ENCODE peak calls at places on chromosome 11, in eight cellular contexts. K, Q, C, W, X, L, V and U are unnamed samples.

GRCh38 chr11:107711861-107712260 is at the start of gene SLN:
- DNase-seq in K (no peak), Q (no peak), C (no peak), W (no peak), X (no peak), L (no peak), V (no peak), U (no peak)

GRCh38 chr11:64084146-64084961 is 48.6 kb downstream of the FLRT1 start:
- DNase-seq in K (no peak), Q (no peak), C (no peak), W (no peak), X (no peak), L (no peak), V (no peak), U (no peak)

GRCh38 chr11:70334351-70334995 is 63.9 kb upstream of the CTTN start:
- DNase-seq in K (no peak), Q (no peak), C (no peak), W (no peak), X (no peak), L (no peak), V (no peak), U (no peak)

GRCh38 chr11:105673089-105673488 is 63.2 kb downstream of the GRIA4 start:
- DNase-seq in K (peak), Q (no peak), C (peak), W (no peak), X (peak), L (peak), V (no peak), U (peak)

GRCh38 chr11:77111277-77111676 is 8.6 kb downstream of the OMP start:
- DNase-seq in K (no peak), Q (no peak), C (no peak), W (no peak), X (no peak), L (no peak), V (no peak), U (no peak)

GRCh38 chr11:134142536-134142935 is 73.7 kb downstream of the JAM3 start:
- DNase-seq in K (no peak), Q (no peak), C (no peak), W (no peak), X (no peak), L (no peak), V (no peak), U (no peak)

GRCh38 chr11:43987384-43988039 is 45.1 kb downstream of the C11orf96 start:
- DNase-seq in K (no peak), Q (peak), C (no peak), W (peak), X (peak), L (peak), V (peak), U (no peak)

GRCh38 chr11:124900464-124900863 is 2.8 kb upstream of the ROBO4 start:
- DNase-seq in K (peak), Q (no peak), C (no peak), W (no peak), X (no peak), L (no peak), V (no peak), U (no peak)

GRCh38 chr11:61537326-61537725 is 28.8 kb downstream of the LRRC10B start:
- DNase-seq in K (no peak), Q (no peak), C (no peak), W (no peak), X (no peak), L (no peak), V (no peak), U (no peak)

GRCh38 chr11:838441-839279 is 3.7 kb downstream of the POLR2L start:
- DNase-seq in K (no peak), Q (no peak), C (peak), W (no peak), X (no peak), L (no peak), V (no peak), U (peak)

GRCh38 chr11:63595296-63595695 is 18.9 kb downstream of the PLAAT3 start:
- DNase-seq in K (no peak), Q (no peak), C (no peak), W (no peak), X (no peak), L (no peak), V (no peak), U (no peak)

GRCh38 chr11:10916674-10917073 is 58.8 kb upstream of the ZBED5 start:
- DNase-seq in K (no peak), Q (no peak), C (no peak), W (no peak), X (no peak), L (no peak), V (no peak), U (no peak)

GRCh38 chr11:103903621-103904323 is 132.7 kb upstream of the DDI1 start:
- DNase-seq in K (no peak), Q (no peak), C (no peak), W (no peak), X (no peak), L (no peak), V (no peak), U (no peak)

GRCh38 chr11:98307827-98308491 is 712.8 kb upstream of the CNTN5 start:
- DNase-seq in K (no peak), Q (no peak), C (no peak), W (no peak), X (no peak), L (no peak), V (no peak), U (no peak)

GRCh38 chr11:117882539-117882938 is 6.1 kb upstream of the FXYD6 start:
- DNase-seq in K (no peak), Q (peak), C (no peak), W (no peak), X (no peak), L (no peak), V (no peak), U (no peak)

GRCh38 chr11:70127653-70128434 is 49.7 kb downstream of the ANO1 start:
- DNase-seq in K (peak), Q (no peak), C (no peak), W (no peak), X (no peak), L (no peak), V (no peak), U (no peak)

GRCh38 chr11:62217191-62217748 is 8.8 kb downstream of the SCGB2A1 start:
- DNase-seq in K (peak), Q (no peak), C (no peak), W (no peak), X (peak), L (no peak), V (no peak), U (no peak)

GRCh38 chr11:71310184-71310583 is 57.8 kb upstream of the SHANK2 start:
- DNase-seq in K (no peak), Q (no peak), C (no peak), W (no peak), X (no peak), L (no peak), V (no peak), U (no peak)

GRCh38 chr11:78067704-78068103 is 4.0 kb downstream of the THRSP start:
- DNase-seq in K (no peak), Q (no peak), C (no peak), W (no peak), X (no peak), L (no peak), V (no peak), U (no peak)

GRCh38 chr11:115264278-115264677 is 239.9 kb downstream of the CADM1 start:
- DNase-seq in K (no peak), Q (no peak), C (no peak), W (no peak), X (no peak), L (no peak), V (no peak), U (no peak)

GRCh38 chr11:86958259-86958658 is 3.1 kb upstream of the FZD4 start:
- DNase-seq in K (no peak), Q (no peak), C (no peak), W (no peak), X (no peak), L (no peak), V (no peak), U (no peak)

GRCh38 chr11:120212259-120212888 is 1.5 kb downstream of the OAF start:
- DNase-seq in K (no peak), Q (no peak), C (no peak), W (no peak), X (no peak), L (no peak), V (no peak), U (no peak)

GRCh38 chr11:121464352-121464946 is 11.7 kb upstream of the SORL1-AS1 start:
- DNase-seq in K (peak), Q (peak), C (no peak), W (no peak), X (no peak), L (peak), V (peak), U (no peak)

GRCh38 chr11:116513894-116514293 is 258.9 kb downstream of the BUD13 start:
- DNase-seq in K (no peak), Q (no peak), C (peak), W (no peak), X (peak), L (peak), V (peak), U (peak)

GRCh38 chr11:121794671-121795070 is 321.3 kb downstream of the BLID start:
- DNase-seq in K (no peak), Q (no peak), C (no peak), W (no peak), X (no peak), L (no peak), V (no peak), U (no peak)

GRCh38 chr11:114250993-114251796 is 45.0 kb upstream of the NNMT start:
- DNase-seq in K (no peak), Q (peak), C (no peak), W (no peak), X (no peak), L (no peak), V (no peak), U (no peak)

GRCh38 chr11:46198873-46199250 is 77.6 kb upstream of the PHF21A start:
- DNase-seq in K (no peak), Q (no peak), C (no peak), W (no peak), X (no peak), L (no peak), V (no peak), U (no peak)

GRCh38 chr11:17267576-17267975 is 9.0 kb upstream of the NUCB2 start:
- DNase-seq in K (peak), Q (no peak), C (no peak), W (no peak), X (peak), L (no peak), V (no peak), U (no peak)

GRCh38 chr11:11140510-11140909 is 212.5 kb downstream of the CSNK2A3 start:
- DNase-seq in K (no peak), Q (no peak), C (no peak), W (no peak), X (no peak), L (no peak), V (no peak), U (no peak)

GRCh38 chr11:77993902-77994301 is 566 bp downstream of the INTS4 start:
- DNase-seq in K (no peak), Q (no peak), C (no peak), W (no peak), X (no peak), L (peak), V (no peak), U (no peak)

GRCh38 chr11:128365044-128365443 is 222.3 kb downstream of the ETS1 start:
- DNase-seq in K (peak), Q (no peak), C (no peak), W (no peak), X (no peak), L (peak), V (no peak), U (peak)

GRCh38 chr11:94740975-94741707 is 27.0 kb upstream of the AMOTL1 start:
- DNase-seq in K (peak), Q (no peak), C (peak), W (peak), X (peak), L (peak), V (peak), U (peak)

GRCh38 chr11:65391007-65391406 is 4.6 kb downstream of the FRMD8 start:
- DNase-seq in K (no peak), Q (no peak), C (peak), W (no peak), X (no peak), L (no peak), V (peak), U (peak)
- TF ChIP-seq CTCF in K (no peak), Q (peak), C (no peak), W (no peak), X (no peak), L (no peak), V (peak), U (no peak)

GRCh38 chr11:2893021-2893528 is 7.5 kb upstream of the CDKN1C start:
- DNase-seq in K (no peak), Q (no peak), C (no peak), W (no peak), X (no peak), L (no peak), V (no peak), U (no peak)

GRCh38 chr11:2897048-2897447 is 11.5 kb upstream of the CDKN1C start:
- DNase-seq in K (no peak), Q (no peak), C (no peak), W (no peak), X (no peak), L (no peak), V (no peak), U (no peak)

GRCh38 chr11:2898366-2899079 is 12.9 kb upstream of the CDKN1C start:
- DNase-seq in K (peak), Q (peak), C (no peak), W (peak), X (peak), L (no peak), V (peak), U (no peak)

GRCh38 chr11:2893935-2894334 is 8.4 kb upstream of the CDKN1C start:
- DNase-seq in K (no peak), Q (no peak), C (no peak), W (no peak), X (no peak), L (no peak), V (no peak), U (no peak)

GRCh38 chr11:2896047-2896446 is 10.5 kb upstream of the CDKN1C start:
- DNase-seq in K (no peak), Q (no peak), C (no peak), W (no peak), X (no peak), L (no peak), V (no peak), U (no peak)
- TF ChIP-seq CTCF in K (no peak), Q (no peak), C (no peak), W (no peak), X (no peak), L (no peak), V (no peak), U (no peak)

DNA sequence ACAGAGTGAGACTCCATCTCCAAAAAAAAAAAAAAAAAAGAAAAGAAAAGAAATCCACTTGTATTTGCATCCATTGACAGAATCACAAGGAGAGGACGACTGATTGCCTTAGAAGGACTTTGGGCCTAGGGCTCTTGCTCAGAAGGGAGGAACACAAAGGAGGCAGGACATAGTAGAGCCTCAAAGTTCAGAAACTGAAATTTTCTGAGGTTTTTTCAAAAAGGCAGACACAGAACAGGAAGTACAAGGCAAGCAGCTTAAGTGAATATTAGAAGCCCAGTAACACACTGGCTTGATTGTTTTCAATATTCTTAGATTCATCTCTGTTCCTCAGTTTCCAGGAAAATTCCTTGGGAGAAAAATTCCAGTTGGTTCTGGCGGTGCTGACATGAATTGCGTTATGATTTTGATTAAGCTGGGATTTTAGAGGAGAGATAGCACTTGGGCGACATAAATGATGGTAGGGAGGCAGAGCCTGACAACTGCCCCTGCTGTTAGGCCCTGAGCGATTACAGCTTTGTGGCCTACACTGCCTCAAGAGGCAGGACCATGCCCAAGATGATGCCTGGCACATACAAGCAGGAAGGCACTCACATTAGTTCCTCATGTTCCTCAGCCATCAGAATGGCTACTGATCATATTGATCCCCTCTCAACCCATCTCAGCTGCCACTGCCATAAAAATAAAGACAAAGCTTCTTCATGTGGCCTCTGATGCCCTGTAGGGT is 15.3 kb downstream of the CLPB start:
- DNase-seq in K (no peak), Q (no peak), C (no peak), W (no peak), X (no peak), L (no peak), V (no peak), U (no peak)
- TF ChIP-seq CTCF in K (no peak), Q (no peak), C (no peak), W (no peak), X (no peak), L (no peak), V (no peak), U (no peak)

GRCh38 chr11:36394056-36394455 is 98.0 kb downstream of the PRR5L start:
- DNase-seq in K (no peak), Q (no peak), C (no peak), W (no peak), X (no peak), L (no peak), V (no peak), U (no peak)

GRCh38 chr11:36388086-36388485 is 92.0 kb downstream of the PRR5L start:
- DNase-seq in K (no peak), Q (no peak), C (no peak), W (no peak), X (no peak), L (no peak), V (no peak), U (no peak)

GRCh38 chr11:36389811-36390210 is 93.7 kb downstream of the PRR5L start:
- DNase-seq in K (no peak), Q (no peak), C (no peak), W (no peak), X (no peak), L (no peak), V (no peak), U (no peak)

GRCh38 chr11:36389006-36389405 is 92.9 kb downstream of the PRR5L start:
- DNase-seq in K (no peak), Q (no peak), C (no peak), W (no peak), X (no peak), L (no peak), V (no peak), U (no peak)

DNA sequence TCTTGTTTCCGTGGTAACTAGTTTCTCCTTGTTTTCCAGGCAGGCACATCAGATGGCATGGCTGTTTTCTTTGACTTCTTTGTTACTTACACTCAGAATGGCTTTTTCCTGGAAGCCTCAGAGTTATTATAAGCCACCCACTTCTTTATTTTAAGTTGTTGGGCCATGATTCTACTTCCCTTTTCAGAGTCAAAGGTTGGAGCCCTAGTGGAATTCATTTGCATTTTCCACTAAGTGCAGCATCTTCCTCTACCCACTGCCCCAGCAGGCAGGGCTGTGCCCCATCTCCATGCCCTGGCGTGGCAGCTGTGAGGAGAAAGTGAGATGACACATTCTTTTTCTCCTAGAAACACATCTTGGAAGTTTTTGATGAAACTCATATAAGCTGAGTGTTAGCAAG is 95.0 kb downstream of the PRR5L start:
- DNase-seq in K (no peak), Q (no peak), C (no peak), W (no peak), X (no peak), L (no peak), V (no peak), U (no peak)
- TF ChIP-seq CTCF in K (no peak), Q (no peak), C (no peak), W (no peak), X (no peak), L (no peak), V (no peak), U (no peak)

GRCh38 chr11:35487532-35488078 is 37.8 kb downstream of the PAMR1 start:
- DNase-seq in K (no peak), Q (peak), C (peak), W (no peak), X (peak), L (peak), V (no peak), U (peak)
- TF ChIP-seq CTCF in K (peak), Q (peak), C (peak), W (peak), X (peak), L (peak), V (peak), U (peak)

GRCh38 chr11:13016415-13016814 is 7.3 kb downstream of the RASSF10 start:
- DNase-seq in K (no peak), Q (no peak), C (no peak), W (no peak), X (peak), L (no peak), V (no peak), U (peak)
- TF ChIP-seq CTCF in K (no peak), Q (no peak), C (no peak), W (no peak), X (no peak), L (no peak), V (no peak), U (no peak)

DNA sequence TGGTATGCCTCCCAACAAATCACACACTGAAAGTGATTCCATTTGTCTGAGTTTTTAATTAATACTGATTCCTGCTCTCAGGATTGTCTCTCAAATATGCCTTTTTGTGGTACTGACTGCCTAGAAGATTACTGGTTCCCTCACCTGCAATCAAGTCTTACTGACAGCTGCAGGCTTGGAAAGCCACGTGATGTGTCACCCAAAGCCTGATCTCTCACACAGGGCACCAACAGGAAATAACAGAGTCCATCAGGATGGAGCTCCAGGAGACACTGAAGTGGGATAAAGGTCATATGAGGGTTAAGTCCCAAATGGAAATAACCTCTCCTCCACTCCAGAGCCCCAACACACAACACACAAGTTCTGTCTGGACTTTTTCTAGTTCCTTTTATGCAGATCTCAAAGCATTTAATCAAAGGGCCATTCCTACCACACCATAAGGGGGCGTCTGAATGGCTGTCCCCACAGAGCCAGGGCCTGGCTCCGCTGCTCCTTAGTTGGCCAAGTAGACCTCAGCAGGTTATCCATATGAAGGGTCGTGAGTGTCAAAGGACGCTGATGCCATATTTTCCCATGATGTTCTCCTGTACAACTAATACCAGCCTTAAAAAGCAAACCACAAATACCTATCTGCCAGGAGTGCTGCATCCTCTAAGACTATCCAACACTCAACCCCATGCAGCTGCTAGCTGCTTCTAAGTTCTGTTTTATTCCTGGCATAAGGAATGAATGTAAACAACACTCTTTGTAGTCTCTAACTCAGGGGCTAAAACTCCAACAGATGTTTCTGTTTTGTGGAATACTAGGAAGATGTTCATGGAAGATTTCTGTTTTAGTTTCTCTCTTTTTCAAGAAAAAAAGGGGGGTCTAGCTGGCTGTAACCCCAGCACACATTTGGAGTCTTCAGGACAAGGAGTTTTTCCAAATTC is 13.0 kb downstream of the SCUBE2 start:
- DNase-seq in K (no peak), Q (no peak), C (no peak), W (no peak), X (no peak), L (no peak), V (no peak), U (no peak)
- TF ChIP-seq CTCF in K (no peak), Q (no peak), C (no peak), W (no peak), X (no peak), L (no peak), V (no peak), U (no peak)